ENCODE peak calls at places on chromosome 3, in eight cellular contexts. T is T-helper 1 cell; U is NCI-H2029 treated with DMSO at 0.1 percent for 48 hours; V is lower leg skin; W is A549; D is amniotic stem cell; E is stimulated activated CD4-positive, alpha-beta T cell treated with anti-CD3 and anti-CD28 coated beads, TNF-alpha, amount 100 ng/mL, for 1 hour; M is NCI-H510A treated with DMSO at 0.1 percent for 48 hours. X is an unnamed sample.

GRCh38 chr3:47365213-47366153 is 15.3 kb upstream of the PTPN23 start:
- DNase-seq in T (no peak), U (peak), V (no peak), W (no peak), D (peak), E (no peak), M (no peak), X (no peak)

GRCh38 chr3:47949979-47950378 is 66.2 kb downstream of the MAP4 start:
- DNase-seq in T (no peak), U (no peak), V (no peak), W (no peak), D (no peak), E (no peak), M (no peak), X (no peak)

GRCh38 chr3:146160964-146161724 is at the start of gene PLOD2:
- DNase-seq in T (no peak), U (no peak), V (peak), W (peak), D (peak), E (no peak), M (peak), X (peak)

GRCh38 chr3:72131899-72132298 is 347.0 kb upstream of the PROK2 start:
- DNase-seq in T (no peak), U (no peak), V (no peak), W (no peak), D (no peak), E (no peak), M (no peak), X (no peak)

GRCh38 chr3:15685927-15686326 is 84.4 kb downstream of the BTD start:
- DNase-seq in T (no peak), U (no peak), V (no peak), W (no peak), D (no peak), E (no peak), M (no peak), X (no peak)

GRCh38 chr3:59052803-59053411 is 3.1 kb upstream of the CFAP20DC start:
- DNase-seq in T (no peak), U (no peak), V (no peak), W (peak), D (no peak), E (no peak), M (peak), X (no peak)

GRCh38 chr3:185316740-185317407 is 46.1 kb upstream of the MAP3K13 start:
- DNase-seq in T (no peak), U (no peak), V (no peak), W (peak), D (no peak), E (no peak), M (no peak), X (no peak)

GRCh38 chr3:107942244-107942643 is 148.6 kb downstream of the CD47 start:
- DNase-seq in T (no peak), U (no peak), V (no peak), W (no peak), D (no peak), E (no peak), M (no peak), X (peak)

GRCh38 chr3:125146601-125147490 is 65.7 kb downstream of the SLC12A8 start:
- DNase-seq in T (no peak), U (no peak), V (no peak), W (no peak), D (no peak), E (no peak), M (no peak), X (no peak)

GRCh38 chr3:170159933-170160332 is 21.6 kb downstream of the PHC3 start:
- DNase-seq in T (no peak), U (no peak), V (no peak), W (no peak), D (no peak), E (no peak), M (no peak), X (no peak)

GRCh38 chr3:66598168-66598567 is 97.3 kb upstream of the LRIG1 start:
- DNase-seq in T (no peak), U (no peak), V (no peak), W (no peak), D (peak), E (no peak), M (no peak), X (no peak)

GRCh38 chr3:99651561-99651960 is 13.2 kb downstream of the COL8A1 start:
- DNase-seq in T (no peak), U (no peak), V (no peak), W (peak), D (no peak), E (no peak), M (no peak), X (no peak)

GRCh38 chr3:160163259-160163878 is 61.9 kb upstream of the C3orf80 start:
- DNase-seq in T (no peak), U (peak), V (no peak), W (peak), D (no peak), E (no peak), M (peak), X (no peak)

GRCh38 chr3:11913316-11913715 is 66.6 kb upstream of the TAMM41 start:
- DNase-seq in T (no peak), U (no peak), V (peak), W (no peak), D (no peak), E (no peak), M (no peak), X (no peak)